ENCODE peak calls at places on chromosomes 2 and 18, in six cellular contexts. One of them, this sample, is unnamed.
A peak's percentile ranks its signal among the peaks of the same experiment; 100 is the strongest.

GRCh38 chr18:28284132-28284531 is 107.2 kb upstream of the CDH2 start:
- DNase-seq in central memory CD4-positive, alpha-beta T cell: no peak
- DNase-seq in NCI-H1417: no peak
- DNase-seq in effector memory CD8-positive, alpha-beta T cell: no peak
- DNase-seq in T-helper 2 cell: no peak
- DNase-seq in SJSA1: peak; percentile 33
- DNase-seq in this sample: no peak

GRCh38 chr2:192669505-192670082 is 474.9 kb upstream of the TMEFF2 start:
- DNase-seq in central memory CD4-positive, alpha-beta T cell: no peak
- DNase-seq in T-helper 2 cell: no peak
- DNase-seq in SJSA1: no peak
- DNase-seq in effector memory CD8-positive, alpha-beta T cell: no peak
- DNase-seq in NCI-H1417: no peak
- DNase-seq in this sample: no peak

GRCh38 chr18:9296233-9297006 is 38.2 kb upstream of the TWSG1 start:
- DNase-seq in effector memory CD8-positive, alpha-beta T cell: no peak
- DNase-seq in SJSA1: no peak
- DNase-seq in NCI-H1417: no peak
- DNase-seq in central memory CD4-positive, alpha-beta T cell: no peak
- DNase-seq in T-helper 2 cell: no peak
- DNase-seq in this sample: no peak

GRCh38 chr2:11388262-11389047 is 44.0 kb upstream of the ROCK2 start:
- DNase-seq in NCI-H1417: no peak
- DNase-seq in central memory CD4-positive, alpha-beta T cell: no peak
- DNase-seq in effector memory CD8-positive, alpha-beta T cell: no peak
- DNase-seq in SJSA1: no peak
- DNase-seq in T-helper 2 cell: no peak
- DNase-seq in this sample: no peak

GRCh38 chr2:177808984-177809809 is 263.4 kb downstream of the PDE11A start:
- DNase-seq in effector memory CD8-positive, alpha-beta T cell: no peak
- DNase-seq in T-helper 2 cell: no peak
- DNase-seq in central memory CD4-positive, alpha-beta T cell: no peak
- DNase-seq in SJSA1: no peak
- DNase-seq in NCI-H1417: no peak
- DNase-seq in this sample: no peak

GRCh38 chr18:71252351-71252862 is 963.6 kb downstream of the SOCS6 start:
- DNase-seq in SJSA1: no peak
- DNase-seq in effector memory CD8-positive, alpha-beta T cell: no peak
- DNase-seq in T-helper 2 cell: no peak
- DNase-seq in NCI-H1417: no peak
- DNase-seq in central memory CD4-positive, alpha-beta T cell: no peak
- DNase-seq in this sample: no peak

GRCh38 chr2:205683179-205683978 is 1.1 kb downstream of the NRP2 start:
- DNase-seq in SJSA1: no peak
- DNase-seq in effector memory CD8-positive, alpha-beta T cell: no peak
- DNase-seq in NCI-H1417: peak; percentile 21
- DNase-seq in T-helper 2 cell: no peak
- DNase-seq in central memory CD4-positive, alpha-beta T cell: no peak
- DNase-seq in this sample: no peak

GRCh38 chr2:71358931-71359671 is 27.5 kb downstream of the ZNF638 start:
- DNase-seq in SJSA1: no peak
- DNase-seq in T-helper 2 cell: no peak
- DNase-seq in NCI-H1417: no peak
- DNase-seq in effector memory CD8-positive, alpha-beta T cell: no peak
- DNase-seq in central memory CD4-positive, alpha-beta T cell: no peak
- DNase-seq in this sample: no peak

GRCh38 chr2:236052206-236052605 is 116.0 kb downstream of the GBX2 start:
- DNase-seq in SJSA1: no peak
- DNase-seq in central memory CD4-positive, alpha-beta T cell: no peak
- DNase-seq in T-helper 2 cell: no peak
- DNase-seq in effector memory CD8-positive, alpha-beta T cell: no peak
- DNase-seq in NCI-H1417: no peak
- DNase-seq in this sample: no peak

GRCh38 chr2:183996825-183997823 is 601.2 kb upstream of the ZNF804A start:
- DNase-seq in central memory CD4-positive, alpha-beta T cell: no peak
- DNase-seq in SJSA1: no peak
- DNase-seq in NCI-H1417: peak; percentile 93
- DNase-seq in T-helper 2 cell: no peak
- DNase-seq in effector memory CD8-positive, alpha-beta T cell: no peak
- DNase-seq in this sample: no peak

GRCh38 chr2:182666674-182667320 is 49.3 kb upstream of the DNAJC10 start:
- DNase-seq in effector memory CD8-positive, alpha-beta T cell: peak; percentile 8
- DNase-seq in T-helper 2 cell: no peak
- DNase-seq in NCI-H1417: no peak
- DNase-seq in SJSA1: peak; percentile 11
- DNase-seq in central memory CD4-positive, alpha-beta T cell: no peak
- DNase-seq in this sample: no peak

GRCh38 chr2:28970464-28971160 is 10.5 kb upstream of the TOGARAM2 start:
- DNase-seq in SJSA1: no peak
- DNase-seq in effector memory CD8-positive, alpha-beta T cell: no peak
- DNase-seq in T-helper 2 cell: no peak
- DNase-seq in NCI-H1417: no peak
- DNase-seq in central memory CD4-positive, alpha-beta T cell: no peak
- DNase-seq in this sample: no peak

GRCh38 chr2:230591850-230592249 is 120.8 kb upstream of the CAB39 start:
- DNase-seq in T-helper 2 cell: no peak
- DNase-seq in central memory CD4-positive, alpha-beta T cell: no peak
- DNase-seq in effector memory CD8-positive, alpha-beta T cell: no peak
- DNase-seq in NCI-H1417: no peak
- DNase-seq in SJSA1: no peak
- DNase-seq in this sample: no peak

GRCh38 chr2:11499081-11499743 is 33.3 kb upstream of the E2F6 start:
- DNase-seq in effector memory CD8-positive, alpha-beta T cell: no peak
- DNase-seq in NCI-H1417: peak; percentile 22
- DNase-seq in central memory CD4-positive, alpha-beta T cell: no peak
- DNase-seq in SJSA1: no peak
- DNase-seq in T-helper 2 cell: no peak
- DNase-seq in this sample: no peak

GRCh38 chr18:31429623-31430022 is 17.9 kb upstream of the DSG3 start:
- DNase-seq in NCI-H1417: no peak
- DNase-seq in central memory CD4-positive, alpha-beta T cell: no peak
- DNase-seq in SJSA1: no peak
- DNase-seq in effector memory CD8-positive, alpha-beta T cell: no peak
- DNase-seq in T-helper 2 cell: no peak
- DNase-seq in this sample: no peak

GRCh38 chr2:65366595-65367125 is 65.7 kb downstream of the SPRED2 start:
- DNase-seq in T-helper 2 cell: no peak
- DNase-seq in NCI-H1417: peak; percentile 89
- DNase-seq in SJSA1: peak; percentile 91
- DNase-seq in central memory CD4-positive, alpha-beta T cell: no peak
- DNase-seq in effector memory CD8-positive, alpha-beta T cell: peak; percentile 5
- DNase-seq in this sample: peak; percentile 26

GRCh38 chr18:10269226-10269625 is 185.2 kb upstream of the APCDD1 start:
- DNase-seq in NCI-H1417: no peak
- DNase-seq in central memory CD4-positive, alpha-beta T cell: no peak
- DNase-seq in SJSA1: no peak
- DNase-seq in effector memory CD8-positive, alpha-beta T cell: no peak
- DNase-seq in T-helper 2 cell: no peak
- DNase-seq in this sample: no peak

GRCh38 chr2:65595641-65596040 is 163.2 kb upstream of the SPRED2 start:
- DNase-seq in T-helper 2 cell: no peak
- DNase-seq in NCI-H1417: no peak
- DNase-seq in central memory CD4-positive, alpha-beta T cell: no peak
- DNase-seq in effector memory CD8-positive, alpha-beta T cell: no peak
- DNase-seq in SJSA1: no peak
- DNase-seq in this sample: no peak

GRCh38 chr18:13418013-13418710 is 199.6 kb downstream of the LDLRAD4 start:
- DNase-seq in SJSA1: no peak
- DNase-seq in T-helper 2 cell: no peak
- DNase-seq in central memory CD4-positive, alpha-beta T cell: no peak
- DNase-seq in effector memory CD8-positive, alpha-beta T cell: no peak
- DNase-seq in NCI-H1417: no peak
- DNase-seq in this sample: no peak

GRCh38 chr2:17083902-17084301 is 418.3 kb upstream of the CYRIA start:
- DNase-seq in SJSA1: peak; percentile 27
- DNase-seq in central memory CD4-positive, alpha-beta T cell: no peak
- DNase-seq in NCI-H1417: peak; percentile 48
- DNase-seq in T-helper 2 cell: no peak
- DNase-seq in effector memory CD8-positive, alpha-beta T cell: no peak
- DNase-seq in this sample: no peak

GRCh38 chr2:66405473-66405872 is 29.5 kb upstream of the MEIS1 start:
- DNase-seq in central memory CD4-positive, alpha-beta T cell: no peak
- DNase-seq in effector memory CD8-positive, alpha-beta T cell: no peak
- DNase-seq in SJSA1: no peak
- DNase-seq in NCI-H1417: no peak
- DNase-seq in T-helper 2 cell: no peak
- DNase-seq in this sample: no peak

GRCh38 chr2:10560626-10561025 is 112.5 kb upstream of the ODC1 start:
- DNase-seq in SJSA1: no peak
- DNase-seq in NCI-H1417: no peak
- DNase-seq in central memory CD4-positive, alpha-beta T cell: no peak
- DNase-seq in T-helper 2 cell: no peak
- DNase-seq in effector memory CD8-positive, alpha-beta T cell: no peak
- DNase-seq in this sample: no peak

This sample was measured in activated naive CD4-positive, alpha-beta T cell treated with Interleukin-2 at 50 U/mL for 16 hours.